ENCODE peak calls at places on chromosomes 13 and 19, in seven cellular contexts. One of them, this sample, is unnamed.

GRCh38 chr19:18304194-18304495 is 18.7 kb downstream of the LSM4 start:
- DNase-seq in prostate gland: no peak
- DNase-seq in tibial nerve: no peak
- DNase-seq in WERI-Rb-1: peak; percentile 72
- DNase-seq in endodermal cell: no peak
- DNase-seq in cardiac muscle cell: no peak
- DNase-seq in CD8-positive, alpha-beta T cell: peak; percentile 44
- DNase-seq in this sample: no peak

GRCh38 chr13:112986470-112986869 is 17.5 kb downstream of the MCF2L start:
- DNase-seq in prostate gland: no peak
- DNase-seq in tibial nerve: no peak
- DNase-seq in WERI-Rb-1: no peak
- DNase-seq in endodermal cell: no peak
- DNase-seq in cardiac muscle cell: no peak
- DNase-seq in CD8-positive, alpha-beta T cell: no peak
- DNase-seq in this sample: no peak

GRCh38 chr13:27228131-27228530 is 23.2 kb upstream of the RPL21 start:
- DNase-seq in prostate gland: no peak
- DNase-seq in tibial nerve: no peak
- DNase-seq in WERI-Rb-1: no peak
- DNase-seq in endodermal cell: no peak
- DNase-seq in cardiac muscle cell: no peak
- DNase-seq in CD8-positive, alpha-beta T cell: no peak
- DNase-seq in this sample: no peak

GRCh38 chr19:45306522-45307027 is 16.1 kb downstream of the CKM start:
- DNase-seq in prostate gland: no peak
- DNase-seq in tibial nerve: no peak
- DNase-seq in WERI-Rb-1: no peak
- DNase-seq in endodermal cell: peak; percentile 83
- DNase-seq in cardiac muscle cell: peak; percentile 62
- DNase-seq in CD8-positive, alpha-beta T cell: no peak
- DNase-seq in this sample: no peak

GRCh38 chr13:93224545-93224944 is 2.1 kb upstream of the GPC6 start:
- DNase-seq in prostate gland: no peak
- DNase-seq in tibial nerve: no peak
- DNase-seq in WERI-Rb-1: no peak
- DNase-seq in endodermal cell: peak; percentile 86
- DNase-seq in cardiac muscle cell: peak; percentile 41
- DNase-seq in CD8-positive, alpha-beta T cell: no peak
- DNase-seq in this sample: no peak

GRCh38 chr13:76016799-76017198 is 380.7 kb downstream of the LMO7 start:
- DNase-seq in prostate gland: no peak
- DNase-seq in tibial nerve: no peak
- DNase-seq in WERI-Rb-1: peak; percentile 27
- DNase-seq in endodermal cell: peak; percentile 87
- DNase-seq in cardiac muscle cell: no peak
- DNase-seq in CD8-positive, alpha-beta T cell: peak; percentile 7
- DNase-seq in this sample: no peak

GRCh38 chr19:2813235-2814160 is 6.2 kb upstream of the ZNF554 start:
- DNase-seq in prostate gland: no peak
- DNase-seq in tibial nerve: no peak
- DNase-seq in WERI-Rb-1: no peak
- DNase-seq in endodermal cell: no peak
- DNase-seq in cardiac muscle cell: no peak
- DNase-seq in CD8-positive, alpha-beta T cell: no peak
- DNase-seq in this sample: no peak

GRCh38 chr19:8001995-8002849 is 3.2 kb downstream of the ELAVL1 start:
- DNase-seq in prostate gland: peak; percentile 65
- DNase-seq in tibial nerve: peak; percentile 74
- DNase-seq in WERI-Rb-1: peak; percentile 81
- DNase-seq in endodermal cell: peak; percentile 99
- DNase-seq in cardiac muscle cell: peak; percentile 81
- DNase-seq in CD8-positive, alpha-beta T cell: peak; percentile 75
- DNase-seq in this sample: no peak

GRCh38 chr19:3073931-3074595 is 11.8 kb upstream of the TLE5 start:
- DNase-seq in prostate gland: no peak
- DNase-seq in tibial nerve: no peak
- DNase-seq in WERI-Rb-1: no peak
- DNase-seq in endodermal cell: peak; percentile 78
- DNase-seq in cardiac muscle cell: no peak
- DNase-seq in CD8-positive, alpha-beta T cell: no peak
- DNase-seq in this sample: no peak

GRCh38 chr13:74250738-74251190 is 116.6 kb upstream of the KLF12 start:
- DNase-seq in prostate gland: no peak
- DNase-seq in tibial nerve: no peak
- DNase-seq in WERI-Rb-1: no peak
- DNase-seq in endodermal cell: no peak
- DNase-seq in cardiac muscle cell: no peak
- DNase-seq in CD8-positive, alpha-beta T cell: no peak
- DNase-seq in this sample: no peak

GRCh38 chr13:24118576-24118975 is 41.9 kb upstream of the SPATA13 start:
- DNase-seq in prostate gland: no peak
- DNase-seq in tibial nerve: no peak
- DNase-seq in WERI-Rb-1: no peak
- DNase-seq in endodermal cell: no peak
- DNase-seq in cardiac muscle cell: no peak
- DNase-seq in CD8-positive, alpha-beta T cell: no peak
- DNase-seq in this sample: no peak

GRCh38 chr19:17530586-17530985 is 19.1 kb downstream of the PGLS start:
- DNase-seq in prostate gland: no peak
- DNase-seq in tibial nerve: no peak
- DNase-seq in WERI-Rb-1: peak; percentile 53
- DNase-seq in endodermal cell: peak; percentile 86
- DNase-seq in cardiac muscle cell: no peak
- DNase-seq in CD8-positive, alpha-beta T cell: no peak
- DNase-seq in this sample: no peak

GRCh38 chr13:42333613-42334328 is 61.8 kb downstream of the AKAP11 start:
- DNase-seq in prostate gland: no peak
- DNase-seq in tibial nerve: no peak
- DNase-seq in WERI-Rb-1: no peak
- DNase-seq in endodermal cell: peak; percentile 54
- DNase-seq in cardiac muscle cell: peak; percentile 49
- DNase-seq in CD8-positive, alpha-beta T cell: no peak
- DNase-seq in this sample: no peak

GRCh38 chr13:64672751-64673150 is 2557.4 kb downstream of the PCDH9 start:
- DNase-seq in prostate gland: no peak
- DNase-seq in tibial nerve: no peak
- DNase-seq in WERI-Rb-1: no peak
- DNase-seq in endodermal cell: no peak
- DNase-seq in cardiac muscle cell: no peak
- DNase-seq in CD8-positive, alpha-beta T cell: no peak
- DNase-seq in this sample: no peak

GRCh38 chr13:112071902-112072530 is 5.1 kb downstream of the SOX1 start:
- DNase-seq in prostate gland: no peak
- DNase-seq in tibial nerve: no peak
- DNase-seq in WERI-Rb-1: no peak
- DNase-seq in endodermal cell: no peak
- DNase-seq in cardiac muscle cell: no peak
- DNase-seq in CD8-positive, alpha-beta T cell: no peak
- DNase-seq in this sample: no peak

GRCh38 chr13:74290324-74290773 is 156.1 kb upstream of the KLF12 start:
- DNase-seq in prostate gland: peak; percentile 38
- DNase-seq in tibial nerve: no peak
- DNase-seq in WERI-Rb-1: no peak
- DNase-seq in endodermal cell: peak; percentile 73
- DNase-seq in cardiac muscle cell: peak; percentile 87
- DNase-seq in CD8-positive, alpha-beta T cell: peak; percentile 44
- DNase-seq in this sample: no peak

GRCh38 chr19:14183741-14184395 is 22.1 kb downstream of the ADGRL1 start:
- DNase-seq in prostate gland: no peak
- DNase-seq in tibial nerve: no peak
- DNase-seq in WERI-Rb-1: no peak
- DNase-seq in endodermal cell: no peak
- DNase-seq in cardiac muscle cell: no peak
- DNase-seq in CD8-positive, alpha-beta T cell: no peak
- DNase-seq in this sample: no peak

GRCh38 chr13:51714663-51715168 is 89.2 kb downstream of the DHRS12 start:
- DNase-seq in prostate gland: no peak
- DNase-seq in tibial nerve: no peak
- DNase-seq in WERI-Rb-1: no peak
- DNase-seq in endodermal cell: no peak
- DNase-seq in cardiac muscle cell: no peak
- DNase-seq in CD8-positive, alpha-beta T cell: no peak
- DNase-seq in this sample: no peak

DNA sequence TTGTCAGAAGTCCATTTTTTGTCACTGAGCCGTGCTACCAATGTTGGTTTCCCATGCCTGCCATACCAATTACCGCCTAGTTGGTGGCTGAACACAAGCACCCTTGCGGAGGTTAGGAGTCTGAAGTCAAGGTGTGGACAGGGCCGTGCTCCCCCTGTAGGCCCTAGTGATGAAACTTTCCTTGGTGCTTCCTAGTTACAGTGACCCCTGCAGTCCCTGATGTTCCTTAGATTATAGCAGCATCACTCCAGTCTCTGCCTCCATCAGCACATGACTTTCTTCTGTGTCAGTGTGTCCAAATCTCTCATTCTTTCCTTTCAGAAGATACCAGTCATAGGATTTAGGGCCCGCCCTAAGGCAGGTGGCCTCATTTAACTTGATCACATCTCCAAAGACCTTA is 99.0 kb downstream of the MYO16 start:
- DNase-seq in prostate gland: no peak
- DNase-seq in tibial nerve: no peak
- DNase-seq in WERI-Rb-1: peak; percentile 55
- DNase-seq in endodermal cell: peak; percentile 90
- DNase-seq in cardiac muscle cell: peak; percentile 13
- DNase-seq in CD8-positive, alpha-beta T cell: no peak
- DNase-seq in this sample: no peak
- TF ChIP-seq CTCF in prostate gland: no peak
- TF ChIP-seq CTCF in tibial nerve: no peak
- TF ChIP-seq CTCF in WERI-Rb-1: peak; percentile 80
- TF ChIP-seq CTCF in endodermal cell: peak; percentile 93
- TF ChIP-seq CTCF in cardiac muscle cell: no peak
- TF ChIP-seq CTCF in CD8-positive, alpha-beta T cell: no peak
- TF ChIP-seq CTCF in this sample: no peak

DNA sequence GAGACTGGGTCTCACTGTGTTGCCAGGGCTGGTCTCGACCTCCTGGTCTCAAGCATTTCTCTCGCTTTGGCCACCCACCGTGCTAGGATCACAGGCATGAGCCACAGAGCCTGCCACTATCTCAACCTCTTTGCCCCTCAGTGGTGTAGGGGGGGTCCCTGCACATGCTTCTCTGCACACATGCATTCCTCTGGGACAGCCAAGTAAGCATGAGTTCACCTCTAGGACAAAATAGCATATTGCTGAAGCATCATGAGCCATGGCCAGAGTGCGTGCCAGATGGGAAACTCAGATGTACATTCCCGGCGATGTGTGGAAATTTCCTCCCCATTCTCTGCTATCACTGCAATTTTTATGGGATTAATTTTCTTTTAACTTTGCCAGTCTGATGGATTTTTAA is 23.1 kb downstream of the CHAF1A start:
- DNase-seq in prostate gland: no peak
- DNase-seq in tibial nerve: no peak
- DNase-seq in WERI-Rb-1: no peak
- DNase-seq in endodermal cell: no peak
- DNase-seq in cardiac muscle cell: no peak
- DNase-seq in CD8-positive, alpha-beta T cell: no peak
- DNase-seq in this sample: peak; percentile 42
- H3K36me3 ChIP-seq in prostate gland: no peaks in the 10 kb centered on the region
- H3K36me3 ChIP-seq in tibial nerve: no peaks in the 10 kb centered on the region
- H3K36me3 ChIP-seq in WERI-Rb-1: peaks cover 85% of the 10 kb centered on the region
- H3K36me3 ChIP-seq in endodermal cell: peaks cover 67% of the 10 kb centered on the region
- H3K36me3 ChIP-seq in cardiac muscle cell: peaks cover 3% of the 10 kb centered on the region
- H3K36me3 ChIP-seq in CD8-positive, alpha-beta T cell: no peaks in the 10 kb centered on the region
- H3K36me3 ChIP-seq in this sample: peaks cover 3% of the 10 kb centered on the region

DNA sequence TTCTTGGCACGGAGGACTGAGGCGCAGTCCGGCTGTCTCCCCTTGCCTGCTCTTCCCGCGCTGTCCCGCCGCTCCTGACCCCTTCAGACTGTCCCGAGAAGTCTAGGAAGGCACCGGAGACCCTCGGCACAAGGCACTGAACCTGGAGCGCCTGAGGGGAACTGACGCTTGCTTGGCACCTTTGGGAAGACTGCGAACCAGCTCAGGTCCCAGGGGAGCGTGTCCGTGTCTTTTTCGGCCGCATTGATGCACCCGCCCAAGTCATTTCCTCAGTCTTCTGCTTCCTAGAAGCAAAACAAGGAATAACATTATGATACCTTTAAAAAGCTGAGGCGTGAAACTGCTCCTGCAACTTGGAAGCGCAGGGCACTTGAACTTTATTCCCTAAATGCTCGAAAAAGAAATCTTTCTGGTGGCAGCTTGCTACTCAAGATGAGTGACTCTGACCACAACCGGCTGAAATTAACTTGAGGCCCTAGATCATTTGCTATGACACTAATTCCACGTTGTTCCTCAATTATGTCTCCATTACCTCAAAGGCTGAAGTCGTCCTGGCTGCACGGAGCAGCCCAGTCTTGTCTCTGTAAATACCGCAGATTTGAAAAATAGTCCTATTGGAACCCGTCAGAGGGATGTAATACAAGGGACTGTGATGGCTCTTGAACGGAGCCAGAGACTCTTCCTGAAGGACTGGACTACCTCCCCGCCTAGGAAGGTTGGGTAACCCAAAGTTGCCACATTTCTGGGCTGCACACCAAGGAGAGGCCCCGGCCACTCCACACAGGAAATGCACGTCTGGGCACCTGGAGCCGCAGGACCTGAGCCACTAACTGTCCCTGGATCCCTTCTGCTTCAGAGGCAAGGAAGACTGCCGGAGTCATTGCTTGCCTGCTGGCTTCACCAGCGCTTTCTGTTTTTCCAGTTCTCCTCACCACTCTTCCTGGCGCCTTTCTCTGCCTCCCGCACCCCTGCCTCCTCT is 947 bp upstream of the FLT1 start:
- DNase-seq in prostate gland: no peak
- DNase-seq in tibial nerve: no peak
- DNase-seq in WERI-Rb-1: no peak
- DNase-seq in endodermal cell: peak; percentile 70
- DNase-seq in cardiac muscle cell: no peak
- DNase-seq in CD8-positive, alpha-beta T cell: no peak
- DNase-seq in this sample: no peak
- H3K4me3 ChIP-seq in prostate gland: peak overlapping the region; percentile 36
- H3K4me3 ChIP-seq in tibial nerve: peak overlapping the region; percentile 23
- H3K4me3 ChIP-seq in WERI-Rb-1: no peak overlapping the region
- H3K4me3 ChIP-seq in endodermal cell: peak overlapping the region; percentile 78
- H3K4me3 ChIP-seq in cardiac muscle cell: peak overlapping the region; percentile 61
- H3K4me3 ChIP-seq in CD8-positive, alpha-beta T cell: peak overlapping the region; percentile 45
- H3K4me3 ChIP-seq in this sample: peak overlapping the region; percentile 93

GRCh38 chr19:40033989-40034560 is 22.0 kb downstream of the ZNF780B start:
- DNase-seq in prostate gland: no peak
- DNase-seq in tibial nerve: no peak
- DNase-seq in WERI-Rb-1: no peak
- DNase-seq in endodermal cell: no peak
- DNase-seq in cardiac muscle cell: no peak
- DNase-seq in CD8-positive, alpha-beta T cell: no peak
- DNase-seq in this sample: no peak

DNA sequence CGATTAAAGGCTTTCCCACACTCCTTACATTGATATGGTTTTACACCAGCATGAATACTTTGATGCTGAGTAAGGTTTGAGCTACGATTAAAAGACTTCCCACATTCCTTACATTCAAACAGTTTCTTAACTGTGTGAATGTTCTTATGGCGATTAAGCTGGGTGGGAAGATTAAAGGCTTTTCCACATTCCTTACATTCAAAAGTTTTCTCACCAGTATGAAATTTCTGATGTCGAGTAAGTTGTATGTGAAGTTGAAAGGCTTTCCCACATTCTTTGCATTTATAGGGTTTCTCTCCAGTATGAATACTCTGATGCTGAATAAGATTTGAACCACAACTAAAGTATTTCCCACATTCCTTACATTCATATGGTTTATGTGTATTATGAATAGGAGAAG is 20.0 kb downstream of the ZNF780B start:
- DNase-seq in prostate gland: no peak
- DNase-seq in tibial nerve: no peak
- DNase-seq in WERI-Rb-1: no peak
- DNase-seq in endodermal cell: no peak
- DNase-seq in cardiac muscle cell: no peak
- DNase-seq in CD8-positive, alpha-beta T cell: no peak
- DNase-seq in this sample: no peak
- TF ChIP-seq CTCF in prostate gland: no peak
- TF ChIP-seq CTCF in tibial nerve: no peak
- TF ChIP-seq CTCF in WERI-Rb-1: no peak
- TF ChIP-seq CTCF in endodermal cell: no peak
- TF ChIP-seq CTCF in cardiac muscle cell: no peak
- TF ChIP-seq CTCF in CD8-positive, alpha-beta T cell: no peak
- TF ChIP-seq CTCF in this sample: no peak

This sample was measured in BJ.